ENCODE peak calls at places on chromosome 20, in six cellular contexts. E is fibroblast of mammary gland; J is HL-60; G is brain microvascular endothelial cell; C is ascending aorta; U is naive thymus-derived CD8-positive, alpha-beta T cell. V is an unnamed sample.

GRCh38 chr20:29408034-29408695 is 1849.3 kb upstream of the DEFB115 start:
- DNase-seq in E (no peak), J (no peak), G (no peak), C (no peak), U (no peak), V (no peak)

GRCh38 chr20:58362970-58363369 is 26.1 kb upstream of the VAPB start:
- DNase-seq in E (no peak), J (no peak), G (no peak), C (no peak), U (no peak), V (no peak)

GRCh38 chr20:14673164-14673563 is 335.8 kb upstream of the FLRT3 start:
- DNase-seq in E (no peak), J (no peak), G (peak), C (no peak), U (no peak), V (peak)

GRCh38 chr20:54368578-54368977 is 106.8 kb upstream of the DOK5 start:
- DNase-seq in E (peak), J (no peak), G (no peak), C (no peak), U (no peak), V (no peak)

GRCh38 chr20:62980970-62981369 is 25.8 kb downstream of the BHLHE23 start:
- DNase-seq in E (peak), J (no peak), G (no peak), C (no peak), U (peak), V (no peak)

GRCh38 chr20:64063389-64064144 is 569 bp downstream of the TCEA2 start:
- DNase-seq in E (no peak), J (no peak), G (no peak), C (peak), U (no peak), V (no peak)

GRCh38 chr20:10665791-10666190 is 8.0 kb downstream of the JAG1 start:
- DNase-seq in E (peak), J (no peak), G (no peak), C (no peak), U (no peak), V (peak)

GRCh38 chr20:47989957-47990356 is 204.7 kb upstream of the SULF2 start:
- DNase-seq in E (no peak), J (no peak), G (no peak), C (no peak), U (no peak), V (no peak)

GRCh38 chr20:50292324-50293243 is 102.0 kb downstream of the CEBPB start:
- DNase-seq in E (peak), J (no peak), G (peak), C (peak), U (no peak), V (peak)

GRCh38 chr20:62253398-62253797 is 15.1 kb downstream of the OSBPL2 start:
- DNase-seq in E (no peak), J (no peak), G (no peak), C (no peak), U (no peak), V (no peak)

GRCh38 chr20:7772376-7772775 is 167.9 kb downstream of the HAO1 start:
- DNase-seq in E (peak), J (no peak), G (peak), C (no peak), U (no peak), V (no peak)

GRCh38 chr20:48720256-48721020 is 107.4 kb downstream of the PREX1 start:
- DNase-seq in E (no peak), J (no peak), G (no peak), C (no peak), U (no peak), V (no peak)

GRCh38 chr20:32990426-32990825 is 13.8 kb downstream of the SUN5 start:
- DNase-seq in E (no peak), J (no peak), G (no peak), C (no peak), U (no peak), V (no peak)

GRCh38 chr20:21125072-21125848 is 622 bp upstream of the KIZ start:
- DNase-seq in E (peak), J (no peak), G (peak), C (peak), U (no peak), V (peak)

GRCh38 chr20:2693996-2694471 is 1.5 kb downstream of the EBF4 start:
- DNase-seq in E (no peak), J (no peak), G (no peak), C (peak), U (no peak), V (no peak)

GRCh38 chr20:7744411-7744810 is 195.8 kb downstream of the HAO1 start:
- DNase-seq in E (peak), J (no peak), G (peak), C (no peak), U (no peak), V (peak)

GRCh38 chr20:58542411-58543095 is 27.4 kb upstream of the APCDD1L start:
- DNase-seq in E (peak), J (no peak), G (no peak), C (no peak), U (no peak), V (no peak)

GRCh38 chr20:17215167-17215566 is 11.7 kb upstream of the PCSK2 start:
- DNase-seq in E (no peak), J (no peak), G (no peak), C (no peak), U (no peak), V (no peak)

GRCh38 chr20:59145926-59146800 is 17.5 kb upstream of the ZNF831 start:
- DNase-seq in E (no peak), J (no peak), G (no peak), C (no peak), U (no peak), V (no peak)

GRCh38 chr20:63045991-63046390 is 39.2 kb upstream of the BHLHE23 start:
- DNase-seq in E (no peak), J (no peak), G (no peak), C (no peak), U (no peak), V (no peak)

GRCh38 chr20:7411075-7411474 is 529.2 kb downstream of the HAO1 start:
- DNase-seq in E (no peak), J (no peak), G (no peak), C (no peak), U (no peak), V (no peak)

GRCh38 chr20:17985388-17986018 is 16.7 kb downstream of the MGME1 start:
- DNase-seq in E (no peak), J (no peak), G (no peak), C (no peak), U (no peak), V (no peak)

GRCh38 chr20:59749293-59749680 is 144.9 kb downstream of the PHACTR3 start:
- DNase-seq in E (peak), J (no peak), G (peak), C (no peak), U (no peak), V (no peak)

GRCh38 chr20:45340951-45341350 is 7.3 kb downstream of the SDC4 start:
- DNase-seq in E (no peak), J (no peak), G (no peak), C (no peak), U (no peak), V (no peak)

GRCh38 chr20:22305391-22305790 is 279.0 kb downstream of the FOXA2 start:
- DNase-seq in E (no peak), J (no peak), G (no peak), C (no peak), U (no peak), V (no peak)

GRCh38 chr20:38728237-38728761 is 4.0 kb downstream of the SLC32A1 start:
- DNase-seq in E (no peak), J (no peak), G (no peak), C (no peak), U (no peak), V (no peak)

GRCh38 chr20:9903048-9903651 is 64.3 kb upstream of the PAK5 start:
- DNase-seq in E (peak), J (no peak), G (no peak), C (no peak), U (no peak), V (no peak)

GRCh38 chr20:25197173-25197869 is 1.8 kb downstream of the ENTPD6 start:
- DNase-seq in E (no peak), J (no peak), G (no peak), C (no peak), U (peak), V (no peak)

GRCh38 chr20:40864470-40864869 is 164.2 kb upstream of the TOP1 start:
- DNase-seq in E (no peak), J (no peak), G (no peak), C (no peak), U (no peak), V (no peak)

GRCh38 chr20:24535956-24536730 is 66.7 kb downstream of the SYNDIG1 start:
- DNase-seq in E (peak), J (no peak), G (no peak), C (no peak), U (no peak), V (no peak)

GRCh38 chr20:49620364-49621240 is 52.7 kb upstream of the PTGIS start:
- DNase-seq in E (no peak), J (no peak), G (no peak), C (no peak), U (no peak), V (no peak)

GRCh38 chr20:36461600-36462439 is 79.5 kb upstream of the MYL9 start:
- DNase-seq in E (peak), J (peak), G (peak), C (peak), U (peak), V (no peak)

GRCh38 chr20:45944151-45944964 is 9.9 kb downstream of the PCIF1 start:
- DNase-seq in E (peak), J (no peak), G (no peak), C (no peak), U (no peak), V (peak)

GRCh38 chr20:23084845-23085355 is 1.2 kb downstream of the CD93 start:
- DNase-seq in E (no peak), J (no peak), G (no peak), C (no peak), U (no peak), V (no peak)

GRCh38 chr20:18138266-18138582 is 561 bp downstream of the KAT14 start:
- DNase-seq in E (no peak), J (no peak), G (no peak), C (no peak), U (no peak), V (peak)

GRCh38 chr20:16111853-16112412 is 461.3 kb downstream of the KIF16B start:
- DNase-seq in E (no peak), J (no peak), G (no peak), C (no peak), U (no peak), V (no peak)

GRCh38 chr20:63945031-63945658 is 11.1 kb downstream of the UCKL1 start:
- DNase-seq in E (no peak), J (no peak), G (no peak), C (no peak), U (no peak), V (no peak)

GRCh38 chr20:63653974-63654680 is 903 bp upstream of the STMN3 start:
- DNase-seq in E (no peak), J (no peak), G (no peak), C (no peak), U (no peak), V (no peak)

GRCh38 chr20:51373713-51374481 is 168.6 kb downstream of the NFATC2 start:
- DNase-seq in E (no peak), J (no peak), G (peak), C (no peak), U (no peak), V (peak)

GRCh38 chr20:60050193-60050960 is 92.2 kb downstream of the CDH26 start:
- DNase-seq in E (no peak), J (no peak), G (no peak), C (no peak), U (no peak), V (no peak)

V was measured in amniotic epithelial cell.